ENCODE peak calls at places on chromosomes 5 and 9, in five cellular contexts. U is GM20000, P is WTC11, K is adrenal gland, G is AG09309. Q is an unnamed sample.

GRCh38 chr9:130937146-130938076 is 1.6 kb downstream of the FIBCD1 start:
- DNase-seq in P (no peak), U (no peak), K (no peak), G (no peak), Q (no peak)

GRCh38 chr5:45038366-45038987 is 229.7 kb downstream of the MRPS30 start:
- DNase-seq in G (no peak), K (no peak), P (no peak), U (peak), Q (peak)

GRCh38 chr9:14304242-14304641 is 9.7 kb downstream of the NFIB start:
- DNase-seq in U (no peak), K (no peak), G (no peak), P (no peak), Q (no peak)

GRCh38 chr5:76204713-76205112 is 121.5 kb downstream of the SV2C start:
- DNase-seq in U (no peak), P (no peak), K (no peak), G (no peak), Q (no peak)

GRCh38 chr9:133687856-133688761 is 50.0 kb downstream of the SARDH start:
- DNase-seq in U (no peak), P (no peak), G (no peak), K (no peak), Q (no peak)

GRCh38 chr5:124741711-124742496 is 4.5 kb downstream of the ZNF608 start:
- DNase-seq in U (no peak), K (peak), G (no peak), P (no peak), Q (no peak)

GRCh38 chr5:43432486-43433365 is 20.5 kb upstream of the CCL28 start:
- DNase-seq in G (peak), K (peak), U (no peak), P (no peak), Q (no peak)

GRCh38 chr5:173238312-173239232 is 3.6 kb upstream of the NKX2-5 start:
- DNase-seq in K (no peak), G (no peak), U (peak), P (no peak), Q (no peak)

GRCh38 chr5:1037671-1038416 is 29.2 kb downstream of the NKD2 start:
- DNase-seq in U (no peak), P (no peak), G (no peak), K (no peak), Q (no peak)

GRCh38 chr5:418681-419121 is 24.3 kb upstream of the EXOC3 start:
- DNase-seq in K (no peak), P (peak), G (peak), U (no peak), Q (no peak)

GRCh38 chr5:80466669-80467485 is 21.0 kb upstream of the FAM151B start:
- DNase-seq in P (no peak), G (peak), K (no peak), U (no peak), Q (no peak)

GRCh38 chr5:109907189-109907588 is 217.5 kb downstream of the MAN2A1 start:
- DNase-seq in P (no peak), G (no peak), K (no peak), U (no peak), Q (no peak)

GRCh38 chr5:33631786-33632185 is 191.0 kb downstream of the TARS1 start:
- DNase-seq in U (peak), G (no peak), K (no peak), P (no peak), Q (no peak)

GRCh38 chr9:24189986-24190385 is 355.7 kb downstream of the IZUMO3 start:
- DNase-seq in G (no peak), K (no peak), U (no peak), P (no peak), Q (no peak)

GRCh38 chr5:150122536-150123481 is 32.8 kb downstream of the PDGFRB start:
- DNase-seq in P (no peak), G (no peak), U (no peak), K (no peak), Q (no peak)

GRCh38 chr5:64612349-64612961 is 77.8 kb upstream of the SHISAL2B start:
- DNase-seq in P (peak), K (peak), G (peak), U (peak), Q (no peak)

GRCh38 chr5:56269216-56269927 is 36.2 kb upstream of the ANKRD55 start:
- DNase-seq in P (no peak), G (no peak), U (peak), K (no peak), Q (peak)

GRCh38 chr9:70105142-70105541 is 61.5 kb downstream of the MAMDC2 start:
- DNase-seq in K (no peak), P (no peak), G (no peak), U (no peak), Q (no peak)

GRCh38 chr5:87069974-87070608 is 197.6 kb upstream of the RASA1 start:
- DNase-seq in U (peak), P (no peak), K (no peak), G (peak), Q (peak)

GRCh38 chr5:175590471-175590881 is 67.4 kb upstream of the HRH2 start:
- DNase-seq in K (no peak), U (no peak), G (peak), P (no peak), Q (no peak)

GRCh38 chr5:102511666-102512065 is 12.9 kb upstream of the SLCO6A1 start:
- DNase-seq in P (no peak), G (no peak), K (peak), U (no peak), Q (no peak)

GRCh38 chr9:445033-445432 is 230.4 kb downstream of the DOCK8 start:
- DNase-seq in P (no peak), U (no peak), G (no peak), K (peak), Q (no peak)

GRCh38 chr5:134000116-134000515 is 4.7 kb downstream of the VDAC1 start:
- DNase-seq in P (no peak), K (no peak), G (no peak), U (no peak), Q (no peak)

GRCh38 chr5:157821822-157822622 is 36.9 kb downstream of the CLINT1 start:
- DNase-seq in K (no peak), P (no peak), G (no peak), U (no peak), Q (no peak)

GRCh38 chr5:122478741-122479459 is 166.9 kb downstream of the SNCAIP start:
- DNase-seq in K (no peak), U (no peak), G (peak), P (no peak), Q (no peak)

GRCh38 chr5:59124983-59125960 is 542.4 kb downstream of the RAB3C start:
- DNase-seq in K (no peak), G (no peak), U (peak), P (peak), Q (no peak)

GRCh38 chr9:129176786-129177442 is 1.1 kb downstream of the IER5L start:
- DNase-seq in U (peak), G (no peak), P (peak), K (peak), Q (no peak)

GRCh38 chr5:26482817-26483375 is 555.5 kb downstream of the CDH9 start:
- DNase-seq in G (no peak), P (peak), K (peak), U (peak), Q (peak)

GRCh38 chr9:79073201-79073600 is 498.6 kb upstream of the TLE4 start:
- DNase-seq in P (no peak), G (no peak), K (no peak), U (no peak), Q (no peak)

GRCh38 chr9:80004687-80005086 is 432.9 kb downstream of the TLE4 start:
- DNase-seq in G (no peak), P (no peak), K (no peak), U (no peak), Q (no peak)

GRCh38 chr9:90827181-90827866 is 25.7 kb downstream of the SYK start:
- DNase-seq in U (peak), P (no peak), K (peak), G (no peak), Q (peak)

GRCh38 chr5:119406551-119406950 is 45.7 kb upstream of the HSD17B4 start:
- DNase-seq in G (no peak), U (no peak), K (no peak), P (no peak), Q (no peak)

GRCh38 chr9:74985041-74985440 is 32.3 kb upstream of the C9orf40 start:
- DNase-seq in P (no peak), G (no peak), K (no peak), U (no peak), Q (no peak)

GRCh38 chr9:99142275-99142674 is 37.4 kb downstream of the TGFBR1 start:
- DNase-seq in K (no peak), U (no peak), P (no peak), G (no peak), Q (no peak)

GRCh38 chr5:148858106-148858505 is 31.7 kb downstream of the ADRB2 start:
- DNase-seq in P (no peak), U (no peak), K (no peak), G (no peak), Q (no peak)

GRCh38 chr5:180839227-180839626 is 21.8 kb downstream of the ZFP62 start:
- DNase-seq in U (no peak), K (no peak), G (no peak), P (no peak), Q (no peak)

DNA sequence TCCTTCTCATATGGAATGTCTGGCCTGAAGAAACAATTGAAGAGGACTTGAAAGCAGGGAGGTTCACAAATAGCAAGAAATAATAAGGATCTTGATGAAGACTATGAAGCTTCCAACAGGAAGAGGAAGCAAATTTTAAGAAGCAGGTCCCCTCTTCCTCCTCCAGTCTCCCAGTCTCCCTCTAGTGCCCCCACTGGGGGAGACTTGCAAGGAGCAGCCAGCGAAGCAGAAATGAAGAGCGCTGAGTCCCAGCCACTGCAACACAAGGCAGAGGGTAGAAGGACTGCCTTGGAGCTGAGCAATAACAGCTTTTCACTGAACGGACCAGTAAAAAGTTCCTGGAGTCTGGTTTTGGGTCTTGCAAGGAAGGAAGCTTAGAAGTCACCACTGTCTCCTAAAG is 32.6 kb upstream of the ACO1 start:
- DNase-seq in K (no peak), G (no peak), P (peak), U (no peak), Q (no peak)
- TF ChIP-seq CTCF in K (no peak), G (peak), P (peak), U (no peak), Q (no peak)

GRCh38 chr5:171845857-171846785 is 60.5 kb downstream of the SMIM23 start:
- DNase-seq in P (no peak), U (no peak), G (no peak), K (peak), Q (no peak)
- TF ChIP-seq CTCF in P (no peak), U (no peak), G (peak), K (no peak), Q (no peak)

DNA sequence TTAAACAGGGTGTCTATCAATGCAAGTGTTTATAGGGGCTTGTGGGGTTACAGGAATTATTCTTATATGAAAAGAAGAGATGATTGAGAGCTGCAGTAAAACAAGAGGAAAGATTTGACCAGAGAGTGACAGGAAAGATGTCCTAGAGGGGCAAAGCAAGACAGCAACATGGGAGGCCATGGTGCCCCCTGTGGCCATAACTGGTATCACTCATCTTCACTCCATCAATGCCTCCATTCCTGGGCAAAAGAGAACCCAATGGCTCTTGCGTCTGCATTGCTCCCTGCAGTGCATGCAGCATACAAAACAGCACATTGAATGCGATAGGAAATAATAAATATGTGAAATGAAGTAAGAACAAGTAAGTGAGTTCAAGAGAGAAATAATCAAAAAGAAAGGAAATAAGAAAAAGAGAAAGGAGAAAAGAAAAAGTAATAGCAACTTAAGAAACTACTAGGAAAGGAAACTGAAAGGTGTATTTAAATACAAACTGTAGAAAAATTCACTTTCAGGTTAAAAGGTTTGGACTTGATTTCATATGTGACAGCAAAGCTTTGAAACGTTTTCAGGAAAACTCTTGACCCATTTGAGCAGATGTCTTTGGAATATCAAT is 206.6 kb downstream of the SEMA5A start:
- DNase-seq in P (peak), K (no peak), U (no peak), G (no peak), Q (no peak)
- TF ChIP-seq CTCF in P (peak), K (peak), U (no peak), G (peak), Q (no peak)

DNA sequence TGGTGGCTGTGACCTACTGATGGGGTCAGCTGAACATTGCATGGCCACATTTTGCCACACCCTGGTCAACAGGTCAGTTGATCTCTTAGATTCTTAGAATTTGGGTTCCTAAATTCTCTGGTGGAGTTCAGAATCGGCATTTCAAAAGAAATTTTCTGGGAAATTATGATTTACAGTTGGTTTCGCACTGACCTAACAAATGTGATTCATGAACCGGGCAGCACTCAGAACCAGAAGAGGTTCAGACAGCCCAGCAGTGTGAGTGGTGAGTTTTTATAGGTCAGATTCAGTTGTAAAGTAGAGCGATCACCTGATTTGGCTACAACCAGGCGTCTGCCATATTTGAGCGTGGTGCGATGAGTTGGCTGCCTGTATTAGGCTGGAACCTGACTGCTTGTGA is 163.7 kb upstream of the GAS1 start:
- DNase-seq in K (no peak), P (no peak), G (no peak), U (no peak), Q (no peak)
- TF ChIP-seq CTCF in K (no peak), P (no peak), G (no peak), U (no peak), Q (no peak)